ENCODE peak calls at places on chromosomes 6 and 20, in eight cellular contexts. V, W, P, E, T, X, A and F are unnamed samples. For H3K27me3, the result is how much of the 10 kb centered on the place peaks cover.

GRCh38 chr6:16544006-16544405 is 217.3 kb downstream of the ATXN1 start:
- DNase-seq in V (peak), W (no peak), P (no peak), E (no peak), T (no peak), X (no peak), A (no peak), F (peak)

GRCh38 chr6:141598487-141598886 is 534.2 kb upstream of the GJE1 start:
- DNase-seq in V (no peak), W (no peak), P (no peak), E (no peak), T (no peak), X (no peak), A (no peak), F (no peak)

GRCh38 chr6:122673345-122673961 is 63.2 kb downstream of the PKIB start:
- DNase-seq in V (no peak), W (no peak), P (no peak), E (no peak), T (no peak), X (no peak), A (no peak), F (no peak)

GRCh38 chr6:158903801-158904200 is 84.6 kb upstream of the EZR start:
- DNase-seq in V (no peak), W (no peak), P (peak), E (no peak), T (no peak), X (no peak), A (no peak), F (no peak)

GRCh38 chr6:105677671-105678475 is 275.0 kb upstream of the PREP start:
- DNase-seq in V (no peak), W (no peak), P (no peak), E (no peak), T (no peak), X (no peak), A (no peak), F (no peak)

GRCh38 chr20:48285656-48286055 is 500.4 kb upstream of the SULF2 start:
- DNase-seq in V (no peak), W (no peak), P (no peak), E (no peak), T (no peak), X (no peak), A (no peak), F (no peak)

GRCh38 chr20:56453347-56453746 is 15.1 kb upstream of the RTF2 start:
- DNase-seq in V (no peak), W (no peak), P (no peak), E (no peak), T (no peak), X (no peak), A (no peak), F (no peak)

GRCh38 chr20:9927224-9927623 is 88.3 kb upstream of the PAK5 start:
- DNase-seq in V (no peak), W (no peak), P (no peak), E (no peak), T (no peak), X (no peak), A (no peak), F (no peak)

GRCh38 chr6:41713161-41713649 is 22.2 kb downstream of the TFEB start:
- DNase-seq in V (peak), W (no peak), P (no peak), E (peak), T (no peak), X (peak), A (no peak), F (peak)

GRCh38 chr20:38831995-38832620 is 26.6 kb downstream of the PPP1R16B start:
- DNase-seq in V (no peak), W (no peak), P (no peak), E (no peak), T (no peak), X (no peak), A (no peak), F (no peak)

GRCh38 chr20:45328451-45328850 is 19.8 kb downstream of the SDC4 start:
- DNase-seq in V (no peak), W (no peak), P (peak), E (no peak), T (no peak), X (no peak), A (no peak), F (no peak)

GRCh38 chr6:27547157-27548075 is 74.5 kb upstream of the ZNF184 start:
- DNase-seq in V (no peak), W (no peak), P (peak), E (no peak), T (peak), X (no peak), A (peak), F (no peak)

GRCh38 chr6:71239694-71240093 is 48.9 kb upstream of the OGFRL1 start:
- DNase-seq in V (no peak), W (no peak), P (peak), E (no peak), T (no peak), X (no peak), A (no peak), F (no peak)

GRCh38 chr6:169343886-169344525 is 90.4 kb upstream of the THBS2 start:
- DNase-seq in V (no peak), W (no peak), P (no peak), E (no peak), T (no peak), X (no peak), A (no peak), F (no peak)

GRCh38 chr6:35596448-35597442 is 84.0 kb upstream of the TULP1 start:
- DNase-seq in V (no peak), W (no peak), P (no peak), E (no peak), T (no peak), X (no peak), A (peak), F (no peak)

GRCh38 chr6:1024587-1024986 is 287.3 kb upstream of the FOXQ1 start:
- DNase-seq in V (no peak), W (no peak), P (no peak), E (no peak), T (no peak), X (no peak), A (peak), F (no peak)

GRCh38 chr6:110053395-110054240 is 75.5 kb downstream of the GPR6 start:
- DNase-seq in V (no peak), W (peak), P (peak), E (no peak), T (no peak), X (no peak), A (peak), F (no peak)

GRCh38 chr6:155054851-155055250 is 59.7 kb downstream of the TIAM2 start:
- DNase-seq in V (no peak), W (no peak), P (no peak), E (no peak), T (no peak), X (no peak), A (no peak), F (no peak)

GRCh38 chr6:159969921-159970320 is 1.0 kb downstream of the IGF2R start:
- DNase-seq in V (no peak), W (peak), P (peak), E (no peak), T (no peak), X (peak), A (no peak), F (no peak)

GRCh38 chr6:159966981-159967380 is 1.9 kb upstream of the IGF2R start:
- DNase-seq in V (no peak), W (no peak), P (no peak), E (no peak), T (no peak), X (no peak), A (no peak), F (no peak)

GRCh38 chr6:159968295-159969203 is at the start of gene IGF2R:
- DNase-seq in V (peak), W (peak), P (peak), E (peak), T (no peak), X (peak), A (no peak), F (peak)

GRCh38 chr6:159969204-159969912 is 476 bp downstream of the IGF2R start:
- DNase-seq in V (peak), W (no peak), P (peak), E (peak), T (no peak), X (no peak), A (no peak), F (peak)

DNA sequence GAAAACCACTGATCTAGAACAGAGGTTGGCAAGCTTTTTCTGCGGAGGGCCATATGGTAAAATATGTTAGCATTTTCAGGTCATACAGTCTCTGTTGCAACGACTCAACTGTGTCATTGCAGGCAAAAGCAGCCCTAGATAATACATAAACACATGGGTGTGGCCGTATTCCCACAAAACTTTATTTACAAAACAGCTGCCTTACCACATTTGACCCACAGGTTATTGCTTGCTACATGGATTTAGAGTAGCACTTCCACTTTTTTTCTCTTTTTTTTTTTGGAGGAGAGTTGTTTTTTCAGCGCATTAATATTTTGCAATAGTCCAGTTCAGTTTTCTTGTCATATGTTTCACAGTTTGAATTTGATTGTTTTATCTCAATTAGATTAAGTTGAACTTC is 2.5 kb upstream of the IGF2R start:
- DNase-seq in V (no peak), W (no peak), P (no peak), E (no peak), T (no peak), X (no peak), A (no peak), F (no peak)
- H3K27ac ChIP-seq in V (no peak), W (no peak), P (no peak), E (no peak), T (no peak), X (no peak), A (no peak), F (no peak)

GRCh38 chr6:90294989-90295853 is 1.4 kb downstream of the BACH2 start:
- DNase-seq in V (peak), W (no peak), P (peak), E (peak), T (no peak), X (peak), A (no peak), F (peak)

GRCh38 chr6:90294614-90294988 is 2.0 kb downstream of the BACH2 start:
- DNase-seq in V (no peak), W (no peak), P (no peak), E (no peak), T (no peak), X (no peak), A (no peak), F (no peak)

GRCh38 chr6:90297124-90297865 is 652 bp upstream of the BACH2 start:
- DNase-seq in V (no peak), W (no peak), P (no peak), E (peak), T (no peak), X (no peak), A (no peak), F (no peak)

GRCh38 chr6:90296346-90297123 is at the start of gene BACH2:
- DNase-seq in V (peak), W (peak), P (peak), E (peak), T (no peak), X (peak), A (peak), F (peak)

DNA sequence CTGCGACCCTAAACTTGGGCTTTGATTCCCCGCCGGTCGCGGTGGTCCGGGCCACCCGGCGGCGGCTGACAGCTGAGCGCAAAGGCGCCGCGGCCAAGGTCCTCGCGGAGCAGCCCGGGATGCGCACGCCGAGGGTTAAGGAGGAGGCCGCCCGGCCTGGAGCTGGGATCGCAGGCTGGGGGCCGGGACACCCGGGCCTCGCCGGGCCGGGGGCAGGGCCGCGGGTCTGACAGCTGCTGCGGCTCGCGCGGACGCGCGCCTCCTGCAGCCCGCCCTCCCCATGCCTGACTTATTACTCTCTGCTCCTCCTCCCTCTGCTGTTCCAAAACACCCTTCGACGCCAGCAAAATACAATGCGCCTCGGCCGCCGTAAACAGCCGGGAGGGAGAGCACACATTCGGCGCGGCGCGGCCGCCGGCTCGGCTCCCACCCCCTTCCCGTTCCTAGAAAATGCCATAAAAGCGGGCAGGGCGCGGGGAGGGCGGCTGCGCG is 743 bp downstream of the BACH2 start:
- DNase-seq in V (peak), W (peak), P (peak), E (peak), T (no peak), X (peak), A (peak), F (peak)
- H3K27me3 ChIP-seq in V (under half), W (under half), P (under half), E (under half), T (under half), X (under half), A (under half), F (under half)

DNA sequence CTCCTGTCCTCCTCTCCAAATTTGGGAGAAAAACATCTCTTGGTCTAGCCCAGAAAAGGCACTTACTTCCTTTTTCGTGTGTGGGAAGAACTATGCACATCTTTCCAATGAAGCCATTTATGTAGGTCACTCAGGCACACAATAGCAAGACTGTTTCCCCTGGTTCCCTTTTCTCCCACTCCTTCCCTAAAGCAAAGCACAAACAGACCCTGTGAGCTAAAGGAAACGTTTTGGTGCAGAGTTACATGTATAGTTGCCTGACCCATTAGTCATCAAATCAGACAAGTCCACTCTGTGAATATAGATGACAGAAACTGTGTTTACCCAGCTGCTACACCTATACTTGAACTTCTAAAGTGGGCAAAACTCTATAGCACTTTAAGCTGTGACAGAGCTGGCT is 474.6 kb downstream of the COL12A1 start:
- DNase-seq in V (no peak), W (no peak), P (no peak), E (no peak), T (no peak), X (no peak), A (no peak), F (no peak)
- H3K27ac ChIP-seq in V (no peak), W (peak), P (no peak), E (no peak), T (no peak), X (no peak), A (no peak), F (no peak)

GRCh38 chr20:59559863-59560262 is 44.5 kb upstream of the PHACTR3 start:
- DNase-seq in V (no peak), W (no peak), P (no peak), E (no peak), T (no peak), X (no peak), A (no peak), F (no peak)

GRCh38 chr20:59560588-59561227 is 43.6 kb upstream of the PHACTR3 start:
- DNase-seq in V (no peak), W (no peak), P (no peak), E (no peak), T (no peak), X (no peak), A (no peak), F (no peak)

GRCh38 chr20:59564171-59564570 is 40.2 kb upstream of the PHACTR3 start:
- DNase-seq in V (no peak), W (no peak), P (no peak), E (peak), T (no peak), X (no peak), A (no peak), F (no peak)

GRCh38 chr20:59561228-59561605 is 43.1 kb upstream of the PHACTR3 start:
- DNase-seq in V (no peak), W (no peak), P (no peak), E (no peak), T (no peak), X (no peak), A (no peak), F (no peak)

GRCh38 chr20:59561614-59562277 is 42.6 kb upstream of the PHACTR3 start:
- DNase-seq in V (no peak), W (no peak), P (no peak), E (no peak), T (no peak), X (no peak), A (no peak), F (no peak)
- H3K27me3 ChIP-seq in V (under half), W (under half), P (half or more), E (under half), T (under half), X (under half), A (under half), F (under half)

GRCh38 chr6:166464068-166464410 is 81.3 kb upstream of the MPC1 start:
- DNase-seq in V (no peak), W (no peak), P (no peak), E (no peak), T (no peak), X (no peak), A (no peak), F (no peak)

GRCh38 chr6:166465671-166466087 is 82.9 kb upstream of the MPC1 start:
- DNase-seq in V (peak), W (no peak), P (no peak), E (no peak), T (no peak), X (no peak), A (no peak), F (peak)

GRCh38 chr6:166464418-166465400 is 82.0 kb upstream of the MPC1 start:
- DNase-seq in V (no peak), W (no peak), P (no peak), E (no peak), T (no peak), X (no peak), A (no peak), F (no peak)

GRCh38 chr6:166467436-166468000 is 84.8 kb upstream of the MPC1 start:
- DNase-seq in V (no peak), W (no peak), P (peak), E (no peak), T (no peak), X (no peak), A (no peak), F (no peak)

DNA sequence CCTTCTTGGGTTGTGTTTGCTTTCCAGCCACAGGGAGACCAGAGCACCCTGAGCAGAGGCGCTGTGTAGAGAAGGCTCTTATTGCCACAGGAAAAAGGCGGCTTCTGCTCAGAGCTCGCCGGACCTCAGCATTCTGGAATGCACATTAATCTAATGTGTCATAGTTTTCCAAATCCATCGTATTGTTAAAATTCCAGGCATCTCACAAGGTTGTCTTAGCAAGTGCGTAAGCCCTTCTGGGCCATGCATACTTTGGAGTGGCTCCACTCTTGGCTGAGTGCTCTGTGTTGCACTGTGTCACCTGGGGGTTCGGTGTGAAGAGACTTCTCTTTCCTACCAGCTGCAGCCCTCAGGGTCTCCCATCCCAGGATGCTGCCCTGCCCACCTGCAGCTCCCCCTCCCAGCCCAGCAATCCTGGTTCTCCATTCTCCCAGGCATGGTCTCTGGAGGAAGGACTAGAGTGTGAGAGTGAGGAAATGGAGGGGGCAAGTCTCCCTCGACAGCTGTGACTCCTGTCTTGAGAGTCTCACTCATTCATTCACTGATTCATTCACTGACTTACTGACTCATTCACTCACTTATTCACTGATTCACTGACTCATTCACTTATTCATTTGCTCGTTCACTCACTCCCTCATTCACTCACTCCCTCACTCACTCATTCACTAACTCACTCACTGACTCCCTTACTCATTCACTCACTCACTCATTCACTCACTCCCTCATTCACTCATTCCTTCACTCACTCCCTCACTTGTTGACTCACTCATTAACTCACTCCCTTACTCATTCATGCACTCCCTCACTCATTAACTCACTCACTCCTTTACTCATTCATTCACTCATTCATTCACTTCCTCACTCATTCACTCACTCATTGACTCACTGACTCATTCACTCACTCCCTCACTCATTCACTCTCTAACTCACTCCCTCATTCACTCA is 83.7 kb upstream of the MPC1 start:
- DNase-seq in V (no peak), W (no peak), P (no peak), E (no peak), T (no peak), X (no peak), A (peak), F (peak)
- H3K27ac ChIP-seq in V (no peak), W (peak), P (no peak), E (no peak), T (no peak), X (no peak), A (peak), F (no peak)

GRCh38 chr20:57880155-57880648 is 170.4 kb upstream of the PMEPA1 start:
- DNase-seq in V (peak), W (peak), P (no peak), E (no peak), T (no peak), X (no peak), A (no peak), F (no peak)

GRCh38 chr20:57877131-57877784 is 167.4 kb upstream of the PMEPA1 start:
- DNase-seq in V (no peak), W (no peak), P (no peak), E (no peak), T (no peak), X (no peak), A (no peak), F (no peak)

GRCh38 chr20:57877995-57878394 is 168.2 kb upstream of the PMEPA1 start:
- DNase-seq in V (no peak), W (no peak), P (no peak), E (no peak), T (no peak), X (no peak), A (no peak), F (no peak)

GRCh38 chr20:57879437-57880115 is 169.8 kb upstream of the PMEPA1 start:
- DNase-seq in V (peak), W (no peak), P (no peak), E (no peak), T (no peak), X (no peak), A (no peak), F (no peak)

DNA sequence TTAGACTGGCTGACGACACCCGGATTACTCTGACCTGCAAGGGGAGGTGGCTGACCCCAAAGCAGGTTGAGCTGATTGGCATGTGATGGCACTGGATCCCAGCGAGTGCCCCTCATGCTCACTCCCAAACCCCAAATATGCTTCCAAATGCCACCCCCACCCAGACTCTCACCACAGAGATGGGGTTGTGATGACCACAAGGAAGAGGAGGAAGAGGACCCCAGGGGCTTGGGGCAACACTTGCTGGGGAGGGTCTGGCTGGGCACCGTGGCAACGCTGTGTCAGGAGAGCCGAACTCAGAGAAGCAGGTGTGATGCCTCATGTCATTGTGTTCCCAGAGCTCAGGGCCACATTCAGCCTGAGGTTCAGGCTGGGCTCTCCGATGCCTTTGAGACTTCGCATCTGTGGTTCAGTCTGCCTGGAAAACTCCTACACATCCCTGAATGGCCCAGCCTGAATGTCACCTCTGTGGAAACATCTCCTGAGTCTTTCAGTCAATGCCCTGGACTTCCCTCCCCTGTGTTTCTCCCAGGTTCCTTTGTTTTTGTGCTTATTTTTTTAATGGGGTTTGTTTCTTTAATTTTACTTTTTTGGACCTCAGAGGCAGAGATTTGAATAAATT is 169.1 kb upstream of the PMEPA1 start:
- DNase-seq in V (no peak), W (no peak), P (no peak), E (no peak), T (no peak), X (no peak), A (no peak), F (no peak)
- H3K27me3 ChIP-seq in V (under half), W (under half), P (under half), E (under half), T (under half), X (under half), A (under half), F (under half)